ENCODE peak calls at places on chromosomes 3 and 15, in eight cellular contexts. T is NCI-H2029, D is HTR-8/SVneo, V is heart left ventricle, A is cerebellar nuclear complex, N is stomach, L is tibial artery, O is endothelial cell of umbilical vein. R is an unnamed sample.

GRCh38 chr15:55224892-55225291 is 28.2 kb upstream of the RSL24D1 start:
- DNase-seq in T (no peak), D (no peak), V (no peak), A (no peak), N (no peak), L (no peak), O (no peak), R (no peak)

GRCh38 chr3:187977659-187978058 is 176.3 kb upstream of the LPP start:
- DNase-seq in T (no peak), D (no peak), V (no peak), A (no peak), N (no peak), L (no peak), O (no peak), R (no peak)

GRCh38 chr3:17088602-17089313 is 204.0 kb downstream of the PLCL2 start:
- DNase-seq in T (no peak), D (no peak), V (no peak), A (no peak), N (no peak), L (no peak), O (no peak), R (peak; percentile 39)

GRCh38 chr15:98518823-98519561 is 129.3 kb upstream of the IGF1R start:
- DNase-seq in T (peak; percentile 36), D (peak; percentile 72), V (peak; percentile 54), A (no peak), N (peak; percentile 44), L (no peak), O (peak; percentile 64), R (peak; percentile 72)

GRCh38 chr3:36494461-36495109 is 114.3 kb downstream of the STAC start:
- DNase-seq in T (no peak), D (no peak), V (no peak), A (no peak), N (no peak), L (peak; percentile 74), O (no peak), R (no peak)

GRCh38 chr15:64651573-64652260 is 123.7 kb downstream of the RBPMS2 start:
- DNase-seq in T (peak; percentile 58), D (no peak), V (no peak), A (no peak), N (no peak), L (no peak), O (no peak), R (no peak)

GRCh38 chr3:135736740-135737139 is 228.8 kb upstream of the PPP2R3A start:
- DNase-seq in T (no peak), D (no peak), V (no peak), A (no peak), N (no peak), L (no peak), O (no peak), R (no peak)

GRCh38 chr3:193572426-193572908 is 17.8 kb upstream of the ATP13A4 start:
- DNase-seq in T (peak; percentile 69), D (peak; percentile 61), V (peak; percentile 48), A (no peak), N (peak; percentile 62), L (no peak), O (peak; percentile 69), R (peak; percentile 64)

GRCh38 chr3:141050913-141051632 is at the start of gene SPSB4:
- DNase-seq in T (peak; percentile 55), D (peak; percentile 83), V (peak; percentile 79), A (no peak), N (no peak), L (peak; percentile 47), O (peak; percentile 27), R (no peak)

GRCh38 chr3:100425321-100425720 is 24.0 kb downstream of the LNP1 start:
- DNase-seq in T (no peak), D (no peak), V (no peak), A (no peak), N (no peak), L (no peak), O (peak; percentile 8), R (no peak)

GRCh38 chr3:119258915-119259314 is 18.2 kb upstream of the B4GALT4 start:
- DNase-seq in T (no peak), D (no peak), V (no peak), A (no peak), N (no peak), L (no peak), O (no peak), R (peak; percentile 11)

GRCh38 chr3:182342252-182342651 is 451.1 kb upstream of the ATP11B start:
- DNase-seq in T (no peak), D (no peak), V (no peak), A (no peak), N (no peak), L (no peak), O (no peak), R (no peak)

GRCh38 chr3:122258757-122259371 is 66.2 kb upstream of the CSTA start:
- DNase-seq in T (peak; percentile 64), D (peak; percentile 71), V (peak; percentile 65), A (no peak), N (peak; percentile 67), L (peak; percentile 58), O (peak; percentile 54), R (peak; percentile 10)

GRCh38 chr15:48331796-48332641 is 790 bp downstream of the DUT start:
- DNase-seq in T (peak; percentile 27), D (peak; percentile 58), V (peak; percentile 75), A (no peak), N (peak; percentile 52), L (peak; percentile 75), O (no peak), R (peak; percentile 64)

GRCh38 chr15:83685864-83686263 is 31.9 kb downstream of the ADAMTSL3 start:
- DNase-seq in T (no peak), D (no peak), V (no peak), A (no peak), N (no peak), L (no peak), O (no peak), R (no peak)

GRCh38 chr3:157427906-157428305 is 8.7 kb upstream of the PTX3 start:
- DNase-seq in T (no peak), D (no peak), V (no peak), A (no peak), N (no peak), L (no peak), O (no peak), R (no peak)

GRCh38 chr15:74318376-74319137 is 48.9 kb downstream of the CYP11A1 start:
- DNase-seq in T (peak; percentile 40), D (no peak), V (peak; percentile 66), A (no peak), N (no peak), L (peak; percentile 30), O (no peak), R (no peak)

GRCh38 chr3:110579841-110580550 is 491.6 kb upstream of the NECTIN3 start:
- DNase-seq in T (no peak), D (no peak), V (no peak), A (no peak), N (no peak), L (no peak), O (no peak), R (no peak)

GRCh38 chr3:135992072-135992471 is 26.5 kb downstream of the PPP2R3A start:
- DNase-seq in T (no peak), D (peak; percentile 17), V (no peak), A (no peak), N (no peak), L (no peak), O (peak; percentile 90), R (no peak)

GRCh38 chr15:93165737-93166136 is 76.7 kb upstream of the RGMA start:
- DNase-seq in T (no peak), D (no peak), V (no peak), A (no peak), N (no peak), L (no peak), O (no peak), R (no peak)